ENCODE peak calls at places on chromosomes 6 and 20, in six cellular contexts. One of them, this sample, is unnamed.
A peak's percentile ranks its signal among the peaks of the same experiment; 100 is the strongest.

GRCh38 chr20:46951405-46951804 is 56.8 kb downstream of the EYA2 start:
- DNase-seq in Kasumi-1: no peak
- DNase-seq in WERI-Rb-1: no peak
- DNase-seq in NCI-H187: no peak
- DNase-seq in caudate nucleus: no peak
- DNase-seq in T-cell: no peak
- DNase-seq in this sample: no peak

GRCh38 chr6:137734005-137734874 is 132.8 kb upstream of the TNFAIP3 start:
- DNase-seq in Kasumi-1: no peak
- DNase-seq in WERI-Rb-1: no peak
- DNase-seq in NCI-H187: no peak
- DNase-seq in caudate nucleus: no peak
- DNase-seq in T-cell: no peak
- DNase-seq in this sample: no peak

GRCh38 chr20:4053516-4053919 is 38.2 kb upstream of the RNF24 start:
- DNase-seq in Kasumi-1: no peak
- DNase-seq in WERI-Rb-1: no peak
- DNase-seq in NCI-H187: no peak
- DNase-seq in caudate nucleus: no peak
- DNase-seq in T-cell: no peak
- DNase-seq in this sample: no peak

GRCh38 chr20:49717693-49718092 is 4.0 kb upstream of the B4GALT5 start:
- DNase-seq in Kasumi-1: no peak
- DNase-seq in WERI-Rb-1: no peak
- DNase-seq in NCI-H187: no peak
- DNase-seq in caudate nucleus: no peak
- DNase-seq in T-cell: no peak
- DNase-seq in this sample: no peak

GRCh38 chr6:119587537-119587936 is 238.0 kb upstream of the MAN1A1 start:
- DNase-seq in Kasumi-1: no peak
- DNase-seq in WERI-Rb-1: no peak
- DNase-seq in NCI-H187: no peak
- DNase-seq in caudate nucleus: no peak
- DNase-seq in T-cell: no peak
- DNase-seq in this sample: no peak

GRCh38 chr6:135261872-135262725 is 81.0 kb downstream of the MYB start:
- DNase-seq in Kasumi-1: peak; percentile 14
- DNase-seq in WERI-Rb-1: no peak
- DNase-seq in NCI-H187: no peak
- DNase-seq in caudate nucleus: no peak
- DNase-seq in T-cell: no peak
- DNase-seq in this sample: no peak

GRCh38 chr6:18016133-18016532 is 28.7 kb upstream of the KIF13A start:
- DNase-seq in Kasumi-1: no peak
- DNase-seq in WERI-Rb-1: no peak
- DNase-seq in NCI-H187: no peak
- DNase-seq in caudate nucleus: no peak
- DNase-seq in T-cell: no peak
- DNase-seq in this sample: no peak

GRCh38 chr20:48797275-48797825 is 30.4 kb downstream of the PREX1 start:
- DNase-seq in Kasumi-1: no peak
- DNase-seq in WERI-Rb-1: no peak
- DNase-seq in NCI-H187: no peak
- DNase-seq in caudate nucleus: no peak
- DNase-seq in T-cell: no peak
- DNase-seq in this sample: no peak

GRCh38 chr6:17851001-17851719 is 136.3 kb downstream of the KIF13A start:
- DNase-seq in Kasumi-1: no peak
- DNase-seq in WERI-Rb-1: no peak
- DNase-seq in NCI-H187: no peak
- DNase-seq in caudate nucleus: no peak
- DNase-seq in T-cell: no peak
- DNase-seq in this sample: peak; percentile 50

GRCh38 chr20:23118766-23119165 is 32.6 kb upstream of the CD93 start:
- DNase-seq in Kasumi-1: no peak
- DNase-seq in WERI-Rb-1: no peak
- DNase-seq in NCI-H187: no peak
- DNase-seq in caudate nucleus: no peak
- DNase-seq in T-cell: no peak
- DNase-seq in this sample: no peak

GRCh38 chr6:33589723-33590530 is 9.9 kb upstream of the BAK1 start:
- DNase-seq in Kasumi-1: no peak
- DNase-seq in WERI-Rb-1: peak; percentile 92
- DNase-seq in NCI-H187: peak; percentile 5
- DNase-seq in caudate nucleus: no peak
- DNase-seq in T-cell: no peak
- DNase-seq in this sample: no peak

GRCh38 chr6:107809966-107810365 is 14.1 kb downstream of the SCML4 start:
- DNase-seq in Kasumi-1: no peak
- DNase-seq in WERI-Rb-1: no peak
- DNase-seq in NCI-H187: no peak
- DNase-seq in caudate nucleus: no peak
- DNase-seq in T-cell: no peak
- DNase-seq in this sample: no peak